ENCODE peak calls at places on chromosomes 2 and 18, in six cellular contexts. T is H4; H is sigmoid colon; R is C1 segment of cervical spinal cord; P is activated CD4-positive, alpha-beta T cell treated with anti-CD3 and anti-CD28 coated beads, Interleukin-2, amount 10 ng/mL, durations not matched to agents 7 days and 5 days; D is posterior cingulate gyrus. A is an unnamed sample.

GRCh38 chr2:76672798-76673197 is 849.4 kb downstream of the LRRTM4 start:
- DNase-seq in T (no peak), H (no peak), R (no peak), D (no peak), P (no peak), A (no peak)

GRCh38 chr18:65762556-65762955 is 11.7 kb downstream of the CDH7 start:
- DNase-seq in T (peak; percentile 67), R (no peak), P (no peak), H (no peak), D (no peak), A (no peak)

GRCh38 chr2:234240917-234241316 is 190.4 kb downstream of the SPP2 start:
- DNase-seq in T (no peak), H (no peak), P (no peak), R (no peak), D (no peak), A (no peak)

GRCh38 chr18:57276720-57277284 is 75.6 kb upstream of the ST8SIA3 start:
- DNase-seq in R (no peak), T (no peak), P (no peak), H (no peak), D (no peak), A (no peak)

GRCh38 chr2:99980200-99980599 is 162.2 kb downstream of the AFF3 start:
- DNase-seq in T (no peak), H (no peak), D (no peak), P (no peak), R (no peak), A (no peak)

GRCh38 chr2:121076885-121077549 is 208.0 kb downstream of the TFCP2L1 start:
- DNase-seq in R (peak; percentile 14), P (peak; percentile 70), H (no peak), T (peak; percentile 57), D (peak; percentile 26), A (peak; percentile 87)

GRCh38 chr2:226760412-226761194 is 39.0 kb downstream of the IRS1 start:
- DNase-seq in H (no peak), T (peak; percentile 9), D (no peak), R (no peak), P (no peak), A (no peak)

GRCh38 chr2:239724851-239725550 is 300.1 kb downstream of the NDUFA10 start:
- DNase-seq in D (no peak), H (peak; percentile 49), P (no peak), T (no peak), R (no peak), A (peak; percentile 40)

GRCh38 chr2:73856214-73856613 is 27.5 kb downstream of the STAMBP start:
- DNase-seq in T (no peak), D (no peak), P (no peak), H (no peak), R (no peak), A (no peak)

GRCh38 chr18:57312346-57313144 is 39.8 kb upstream of the ST8SIA3 start:
- DNase-seq in D (no peak), T (no peak), H (no peak), R (no peak), P (no peak), A (no peak)

GRCh38 chr18:68391801-68392200 is 323.1 kb downstream of the TMX3 start:
- DNase-seq in D (no peak), H (no peak), T (no peak), P (no peak), R (no peak), A (no peak)

GRCh38 chr2:159285929-159286708 is at the start of gene WDSUB1:
- DNase-seq in T (peak; percentile 73), P (peak; percentile 13), D (peak; percentile 42), H (peak; percentile 85), R (peak; percentile 49), A (peak; percentile 91)

GRCh38 chr2:63078852-63079606 is 28.4 kb downstream of the OTX1 start:
- DNase-seq in P (no peak), D (no peak), R (no peak), H (no peak), T (peak; percentile 12), A (no peak)

GRCh38 chr18:76398899-76399612 is 96.0 kb downstream of the ZNF516 start:
- DNase-seq in H (peak; percentile 94), T (peak; percentile 73), R (peak; percentile 68), P (peak; percentile 76), D (peak; percentile 92), A (peak; percentile 87)

GRCh38 chr2:146527166-146527565 is 1317.7 kb upstream of the ACVR2A start:
- DNase-seq in R (no peak), D (no peak), H (no peak), P (no peak), T (no peak), A (no peak)

A was measured in upper lobe of right lung.